ENCODE peak calls at places on chromosomes 4 and X, in eight cellular contexts. One of them, this sample, is unnamed.

GRCh38 chrX:18377802-18378201 is 23.3 kb upstream of the SCML2 start:
- DNase-seq in SK-N-SH: peak
- DNase-seq in stomach: peak
- DNase-seq in naive thymus-derived CD4-positive, alpha-beta T cell: peak
- DNase-seq in caudate nucleus: no peak
- DNase-seq in PC-3: peak
- DNase-seq in A549: peak
- DNase-seq in psoas muscle: no peak
- DNase-seq in this sample: peak

GRCh38 chrX:136112781-136113180 is 34.6 kb upstream of the FHL1 start:
- DNase-seq in SK-N-SH: no peak
- DNase-seq in stomach: no peak
- DNase-seq in naive thymus-derived CD4-positive, alpha-beta T cell: no peak
- DNase-seq in caudate nucleus: no peak
- DNase-seq in PC-3: no peak
- DNase-seq in A549: no peak
- DNase-seq in psoas muscle: no peak
- DNase-seq in this sample: no peak

GRCh38 chr4:119113033-119113655 is 22.5 kb upstream of the MYOZ2 start:
- DNase-seq in SK-N-SH: no peak
- DNase-seq in stomach: no peak
- DNase-seq in naive thymus-derived CD4-positive, alpha-beta T cell: no peak
- DNase-seq in caudate nucleus: no peak
- DNase-seq in PC-3: peak
- DNase-seq in A549: peak
- DNase-seq in psoas muscle: no peak
- DNase-seq in this sample: no peak

GRCh38 chr4:125710766-125711165 is 396.0 kb downstream of the FAT4 start:
- DNase-seq in SK-N-SH: no peak
- DNase-seq in stomach: no peak
- DNase-seq in naive thymus-derived CD4-positive, alpha-beta T cell: no peak
- DNase-seq in caudate nucleus: no peak
- DNase-seq in PC-3: no peak
- DNase-seq in A549: no peak
- DNase-seq in psoas muscle: no peak
- DNase-seq in this sample: peak

GRCh38 chr4:83054928-83055327 is 19.9 kb downstream of the COPS4 start:
- DNase-seq in SK-N-SH: peak
- DNase-seq in stomach: no peak
- DNase-seq in naive thymus-derived CD4-positive, alpha-beta T cell: peak
- DNase-seq in caudate nucleus: no peak
- DNase-seq in PC-3: peak
- DNase-seq in A549: peak
- DNase-seq in psoas muscle: no peak
- DNase-seq in this sample: no peak

GRCh38 chr4:173399016-173399415 is at the start of gene SCRG1:
- DNase-seq in SK-N-SH: no peak
- DNase-seq in stomach: no peak
- DNase-seq in naive thymus-derived CD4-positive, alpha-beta T cell: no peak
- DNase-seq in caudate nucleus: peak
- DNase-seq in PC-3: no peak
- DNase-seq in A549: no peak
- DNase-seq in psoas muscle: no peak
- DNase-seq in this sample: no peak

GRCh38 chr4:51943221-51943620 is 76.9 kb downstream of the LRRC66 start:
- DNase-seq in SK-N-SH: no peak
- DNase-seq in stomach: no peak
- DNase-seq in naive thymus-derived CD4-positive, alpha-beta T cell: no peak
- DNase-seq in caudate nucleus: no peak
- DNase-seq in PC-3: peak
- DNase-seq in A549: no peak
- DNase-seq in psoas muscle: no peak
- DNase-seq in this sample: no peak

GRCh38 chr4:19623866-19624265 is 627.8 kb upstream of the SLIT2 start:
- DNase-seq in SK-N-SH: no peak
- DNase-seq in stomach: no peak
- DNase-seq in naive thymus-derived CD4-positive, alpha-beta T cell: no peak
- DNase-seq in caudate nucleus: no peak
- DNase-seq in PC-3: no peak
- DNase-seq in A549: no peak
- DNase-seq in psoas muscle: no peak
- DNase-seq in this sample: no peak

GRCh38 chr4:96154676-96155075 is 314.8 kb downstream of the PDHA2 start:
- DNase-seq in SK-N-SH: no peak
- DNase-seq in stomach: no peak
- DNase-seq in naive thymus-derived CD4-positive, alpha-beta T cell: no peak
- DNase-seq in caudate nucleus: no peak
- DNase-seq in PC-3: no peak
- DNase-seq in A549: no peak
- DNase-seq in psoas muscle: no peak
- DNase-seq in this sample: no peak

GRCh38 chr4:152672403-152673092 is 7.2 kb downstream of the TMEM154 start:
- DNase-seq in SK-N-SH: no peak
- DNase-seq in stomach: no peak
- DNase-seq in naive thymus-derived CD4-positive, alpha-beta T cell: no peak
- DNase-seq in caudate nucleus: no peak
- DNase-seq in PC-3: no peak
- DNase-seq in A549: no peak
- DNase-seq in psoas muscle: no peak
- DNase-seq in this sample: no peak

GRCh38 chr4:20760053-20760452 is 59.8 kb downstream of the PACRGL start:
- DNase-seq in SK-N-SH: no peak
- DNase-seq in stomach: no peak
- DNase-seq in naive thymus-derived CD4-positive, alpha-beta T cell: no peak
- DNase-seq in caudate nucleus: no peak
- DNase-seq in PC-3: peak
- DNase-seq in A549: peak
- DNase-seq in psoas muscle: no peak
- DNase-seq in this sample: no peak

GRCh38 chr4:176383273-176384077 is 63.7 kb downstream of the SPCS3 start:
- DNase-seq in SK-N-SH: no peak
- DNase-seq in stomach: no peak
- DNase-seq in naive thymus-derived CD4-positive, alpha-beta T cell: no peak
- DNase-seq in caudate nucleus: no peak
- DNase-seq in PC-3: peak
- DNase-seq in A549: no peak
- DNase-seq in psoas muscle: no peak
- DNase-seq in this sample: no peak

GRCh38 chr4:10051536-10052135 is 30.3 kb upstream of the SLC2A9 start:
- DNase-seq in SK-N-SH: no peak
- DNase-seq in stomach: no peak
- DNase-seq in naive thymus-derived CD4-positive, alpha-beta T cell: no peak
- DNase-seq in caudate nucleus: no peak
- DNase-seq in PC-3: no peak
- DNase-seq in A549: no peak
- DNase-seq in psoas muscle: no peak
- DNase-seq in this sample: peak

GRCh38 chrX:65932173-65933084 is 107.5 kb downstream of the VSIG4 start:
- DNase-seq in SK-N-SH: peak
- DNase-seq in stomach: no peak
- DNase-seq in naive thymus-derived CD4-positive, alpha-beta T cell: no peak
- DNase-seq in caudate nucleus: no peak
- DNase-seq in PC-3: peak
- DNase-seq in A549: peak
- DNase-seq in psoas muscle: no peak
- DNase-seq in this sample: peak

GRCh38 chrX:40912576-40912975 is 172.7 kb upstream of the USP9X start:
- DNase-seq in SK-N-SH: no peak
- DNase-seq in stomach: no peak
- DNase-seq in naive thymus-derived CD4-positive, alpha-beta T cell: no peak
- DNase-seq in caudate nucleus: no peak
- DNase-seq in PC-3: peak
- DNase-seq in A549: no peak
- DNase-seq in psoas muscle: no peak
- DNase-seq in this sample: no peak

DNA sequence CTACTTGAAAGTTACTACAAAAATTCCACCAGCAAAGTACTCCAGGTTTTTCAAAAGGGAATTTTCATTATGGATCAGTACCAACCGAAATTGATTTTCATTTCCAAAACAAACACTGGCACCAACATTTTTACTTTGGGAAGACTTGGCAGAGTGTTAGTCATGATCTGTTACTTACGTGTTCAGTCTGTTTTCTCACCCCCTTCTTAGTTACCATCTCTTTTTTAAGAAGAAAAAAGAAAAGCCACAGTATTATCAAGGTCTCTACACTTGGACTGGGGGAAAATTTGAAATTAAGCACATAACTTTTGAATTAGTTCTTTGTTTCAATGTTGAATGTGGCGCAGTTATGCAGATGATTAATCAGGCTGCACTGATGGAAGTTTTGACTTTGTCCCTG is 27.5 kb downstream of the RBBP7 start:
- DNase-seq in SK-N-SH: no peak
- DNase-seq in stomach: no peak
- DNase-seq in naive thymus-derived CD4-positive, alpha-beta T cell: no peak
- DNase-seq in caudate nucleus: no peak
- DNase-seq in PC-3: no peak
- DNase-seq in A549: no peak
- DNase-seq in psoas muscle: no peak
- DNase-seq in this sample: no peak
- H3K27ac ChIP-seq in SK-N-SH: peak
- H3K27ac ChIP-seq in stomach: peak
- H3K27ac ChIP-seq in naive thymus-derived CD4-positive, alpha-beta T cell: no peak
- H3K27ac ChIP-seq in caudate nucleus: peak
- H3K27ac ChIP-seq in PC-3: no peak
- H3K27ac ChIP-seq in A549: no peak
- H3K27ac ChIP-seq in psoas muscle: no peak
- H3K27ac ChIP-seq in this sample: no peak

GRCh38 chr4:130203571-130203970 is 1107.6 kb downstream of the C4orf33 start:
- DNase-seq in SK-N-SH: no peak
- DNase-seq in stomach: no peak
- DNase-seq in naive thymus-derived CD4-positive, alpha-beta T cell: no peak
- DNase-seq in caudate nucleus: no peak
- DNase-seq in PC-3: no peak
- DNase-seq in A549: no peak
- DNase-seq in psoas muscle: no peak
- DNase-seq in this sample: no peak

GRCh38 chr4:130192787-130193186 is 1096.8 kb downstream of the C4orf33 start:
- DNase-seq in SK-N-SH: no peak
- DNase-seq in stomach: no peak
- DNase-seq in naive thymus-derived CD4-positive, alpha-beta T cell: no peak
- DNase-seq in caudate nucleus: no peak
- DNase-seq in PC-3: no peak
- DNase-seq in A549: no peak
- DNase-seq in psoas muscle: no peak
- DNase-seq in this sample: no peak

DNA sequence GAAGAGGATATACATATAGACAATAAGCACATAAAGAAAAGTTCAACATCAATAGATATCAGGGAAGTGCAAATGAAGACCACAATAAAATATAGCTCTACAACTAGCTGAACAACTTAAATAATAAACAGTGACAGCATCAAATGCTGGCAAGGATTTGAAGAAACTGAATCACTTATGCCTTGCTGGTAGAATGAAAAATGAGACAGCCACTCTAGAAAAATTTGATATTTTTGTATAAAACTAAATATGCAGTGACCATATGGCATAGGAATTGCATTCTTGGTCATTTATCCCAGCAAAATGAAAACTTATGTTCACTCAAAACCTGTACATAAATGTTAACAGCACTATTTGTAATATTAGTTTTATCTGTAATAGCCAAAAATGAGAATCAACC is 1102.0 kb downstream of the C4orf33 start:
- DNase-seq in SK-N-SH: no peak
- DNase-seq in stomach: no peak
- DNase-seq in naive thymus-derived CD4-positive, alpha-beta T cell: no peak
- DNase-seq in caudate nucleus: no peak
- DNase-seq in PC-3: no peak
- DNase-seq in A549: no peak
- DNase-seq in psoas muscle: no peak
- DNase-seq in this sample: no peak
- H3K27ac ChIP-seq in SK-N-SH: no peak
- H3K27ac ChIP-seq in stomach: no peak
- H3K27ac ChIP-seq in naive thymus-derived CD4-positive, alpha-beta T cell: no peak
- H3K27ac ChIP-seq in caudate nucleus: no peak
- H3K27ac ChIP-seq in PC-3: no peak
- H3K27ac ChIP-seq in A549: no peak
- H3K27ac ChIP-seq in psoas muscle: no peak
- H3K27ac ChIP-seq in this sample: no peak

GRCh38 chr4:1618438-1618837 is 65.7 kb downstream of the FAM53A start:
- DNase-seq in SK-N-SH: no peak
- DNase-seq in stomach: no peak
- DNase-seq in naive thymus-derived CD4-positive, alpha-beta T cell: no peak
- DNase-seq in caudate nucleus: no peak
- DNase-seq in PC-3: no peak
- DNase-seq in A549: no peak
- DNase-seq in psoas muscle: no peak
- DNase-seq in this sample: no peak
- H3K27ac ChIP-seq in SK-N-SH: no peak
- H3K27ac ChIP-seq in stomach: no peak
- H3K27ac ChIP-seq in naive thymus-derived CD4-positive, alpha-beta T cell: no peak
- H3K27ac ChIP-seq in caudate nucleus: no peak
- H3K27ac ChIP-seq in PC-3: no peak
- H3K27ac ChIP-seq in A549: no peak
- H3K27ac ChIP-seq in psoas muscle: no peak
- H3K27ac ChIP-seq in this sample: no peak

DNA sequence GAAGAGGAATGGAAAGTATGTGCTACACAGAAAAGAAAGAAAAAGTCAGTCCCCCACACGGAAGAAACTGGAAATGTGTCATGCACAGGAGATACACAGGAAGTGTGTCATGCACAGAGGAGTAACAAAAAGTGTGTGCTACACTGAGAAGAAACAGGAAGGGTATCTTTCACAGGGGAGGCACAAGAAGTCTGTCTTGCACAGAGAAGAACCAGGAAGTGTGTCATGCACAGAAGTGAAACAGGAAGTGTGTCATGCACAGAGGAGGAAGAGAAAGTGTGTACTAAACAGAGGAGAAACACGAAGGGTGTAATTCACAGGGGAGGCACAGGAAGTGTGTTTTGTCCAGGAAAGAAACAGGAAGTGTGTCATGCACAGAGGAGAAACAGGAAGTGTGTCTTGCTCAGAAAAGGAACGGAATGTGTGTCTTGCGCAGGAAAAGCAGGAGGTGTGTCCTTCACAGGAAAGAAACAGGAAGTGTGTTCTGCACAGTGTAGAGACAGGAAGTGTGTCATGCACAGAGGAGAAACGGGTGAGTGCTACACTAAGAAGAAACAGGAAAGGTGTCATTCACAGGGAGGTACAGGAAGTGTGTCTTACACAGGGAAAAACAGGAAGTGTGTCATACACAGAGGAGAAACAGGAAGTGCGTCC is 527.2 kb upstream of the PRKX start:
- DNase-seq in SK-N-SH: no peak
- DNase-seq in stomach: no peak
- DNase-seq in naive thymus-derived CD4-positive, alpha-beta T cell: peak
- DNase-seq in caudate nucleus: no peak
- DNase-seq in PC-3: no peak
- DNase-seq in A549: peak
- DNase-seq in psoas muscle: no peak
- DNase-seq in this sample: no peak
- H3K27ac ChIP-seq in SK-N-SH: no peak
- H3K27ac ChIP-seq in stomach: no peak
- H3K27ac ChIP-seq in naive thymus-derived CD4-positive, alpha-beta T cell: peak
- H3K27ac ChIP-seq in caudate nucleus: no peak
- H3K27ac ChIP-seq in PC-3: no peak
- H3K27ac ChIP-seq in A549: no peak
- H3K27ac ChIP-seq in psoas muscle: no peak
- H3K27ac ChIP-seq in this sample: no peak

This sample was measured in WERI-Rb-1.